ENCODE peak calls at places on chromosomes 12 and 14, in six cellular contexts. G is IMR-90, N is thyroid gland, I is testis, C is A549, M is uterus. J is an unnamed sample.

GRCh38 chr14:94043111-94043755 is 17.1 kb downstream of the OTUB2 start:
- DNase-seq in G (peak; percentile 68), N (no peak), I (no peak), C (no peak), M (no peak), J (peak; percentile 60)

GRCh38 chr12:14567311-14568195 is at the start of gene PLBD1:
- DNase-seq in G (no peak), N (peak; percentile 84), I (peak; percentile 81), C (peak; percentile 56), M (peak; percentile 48), J (peak; percentile 85)

GRCh38 chr14:103550451-103551337 is 11.8 kb downstream of the BAG5 start:
- DNase-seq in G (no peak), N (peak; percentile 97), I (no peak), C (no peak), M (peak; percentile 51), J (peak; percentile 81)

GRCh38 chr14:90288646-90289355 is 32.4 kb downstream of the PSMC1 start:
- DNase-seq in G (peak; percentile 25), N (no peak), I (peak; percentile 15), C (no peak), M (no peak), J (no peak)

GRCh38 chr14:68911594-68912227 is 67.4 kb downstream of the ACTN1 start:
- DNase-seq in G (peak; percentile 75), N (peak; percentile 65), I (peak; percentile 75), C (peak; percentile 78), M (peak; percentile 81), J (peak; percentile 91)

GRCh38 chr12:15862840-15863239 is 19.3 kb upstream of the STRAP start:
- DNase-seq in G (no peak), N (no peak), I (no peak), C (no peak), M (no peak), J (no peak)

GRCh38 chr12:87924149-87924548 is 105.1 kb downstream of the C12orf50 start:
- DNase-seq in G (peak; percentile 73), N (no peak), I (no peak), C (no peak), M (no peak), J (no peak)

GRCh38 chr14:70713096-70713875 is 71.6 kb downstream of the TTC9 start:
- DNase-seq in G (no peak), N (peak; percentile 83), I (no peak), C (no peak), M (no peak), J (no peak)

GRCh38 chr14:20413785-20414117 is 450 bp upstream of the TEP1 start:
- DNase-seq in G (no peak), N (peak; percentile 12), I (peak; percentile 30), C (no peak), M (no peak), J (no peak)

GRCh38 chr14:94066089-94066676 is 14.8 kb downstream of the DDX24 start:
- DNase-seq in G (no peak), N (no peak), I (peak; percentile 78), C (peak; percentile 12), M (no peak), J (no peak)

DNA sequence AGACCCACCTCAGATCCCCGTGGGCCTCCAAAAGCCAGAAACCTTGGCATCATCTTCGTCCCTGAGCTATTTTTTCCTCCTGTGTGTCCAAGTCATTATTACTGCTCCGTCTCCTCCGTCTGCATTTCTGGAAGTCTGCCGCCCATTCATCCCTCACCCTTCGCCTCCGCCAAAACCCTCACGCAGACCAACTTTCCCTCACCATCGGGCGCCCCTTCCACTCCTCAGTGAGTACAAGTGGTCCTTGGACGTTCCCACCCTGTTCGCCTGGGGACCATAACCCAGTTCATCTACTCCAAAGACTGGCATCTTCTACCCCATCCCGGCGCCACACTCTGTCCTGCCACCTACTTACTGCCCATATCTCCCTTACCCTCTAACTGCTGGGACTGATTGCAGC is 3.7 kb upstream of the LTBP2 start:
- DNase-seq in G (no peak), N (no peak), I (no peak), C (no peak), M (no peak), J (no peak)
- H3K27ac ChIP-seq in G (no peak overlapping the region), N (no peak overlapping the region), I (no peak overlapping the region), C (peak overlapping the region; percentile 96), M (no peak overlapping the region), J (no peak overlapping the region)

GRCh38 chr12:132955094-132955932 is 793 bp downstream of the ZNF605 start:
- DNase-seq in G (peak; percentile 67), N (peak; percentile 50), I (peak; percentile 34), C (peak; percentile 65), M (peak; percentile 48), J (peak; percentile 73)
- TF ChIP-seq POLR2A in G (peak; percentile 19), N (no peak), I (no peak), C (no peak), M (no peak), J (no peak)

GRCh38 chr14:24399981-24400718 is 1.3 kb downstream of the NYNRIN start:
- DNase-seq in G (no peak), N (no peak), I (no peak), C (no peak), M (no peak), J (peak; percentile 58)
- H3K4me3 ChIP-seq in G (peak overlapping the region; percentile 67), N (peak overlapping the region; percentile 60), I (peak overlapping the region; percentile 65), C (no peak overlapping the region), M (peak overlapping the region; percentile 66), J (peak overlapping the region; percentile 83)

GRCh38 chr14:88628033-88628432 is 65.2 kb downstream of the ZC3H14 start:
- DNase-seq in G (no peak), N (no peak), I (no peak), C (no peak), M (no peak), J (no peak)

GRCh38 chr14:88630565-88630964 is 67.7 kb downstream of the ZC3H14 start:
- DNase-seq in G (peak; percentile 77), N (no peak), I (peak; percentile 50), C (peak; percentile 18), M (no peak), J (no peak)

GRCh38 chr14:88628452-88628851 is 65.6 kb downstream of the ZC3H14 start:
- DNase-seq in G (no peak), N (no peak), I (no peak), C (no peak), M (no peak), J (no peak)

GRCh38 chr14:88631091-88631490 is 68.3 kb downstream of the ZC3H14 start:
- DNase-seq in G (no peak), N (no peak), I (no peak), C (no peak), M (no peak), J (no peak)

DNA sequence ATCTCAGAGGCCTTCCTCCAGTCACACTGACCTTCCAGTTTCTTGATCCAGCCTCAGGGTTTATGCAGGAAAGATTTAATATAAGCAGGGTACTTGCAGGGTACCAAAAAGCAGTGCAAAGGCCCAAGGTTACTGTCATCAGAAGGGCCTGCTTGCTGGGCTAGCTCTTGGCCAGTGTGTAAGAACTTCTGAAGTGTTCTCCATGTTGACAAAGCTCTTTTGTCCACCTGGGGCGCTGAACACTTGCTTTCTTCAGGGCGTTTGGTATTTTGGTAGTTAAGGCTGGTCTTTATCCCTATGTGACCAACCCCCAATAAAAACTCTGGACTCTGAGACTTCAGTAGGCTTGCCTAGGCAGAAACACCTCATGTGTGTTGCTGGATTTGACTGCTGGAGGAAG is 69.7 kb downstream of the ZC3H14 start:
- DNase-seq in G (no peak), N (no peak), I (no peak), C (no peak), M (no peak), J (no peak)
- H3K27ac ChIP-seq in G (no peak overlapping the region), N (no peak overlapping the region), I (no peak overlapping the region), C (no peak overlapping the region), M (no peak overlapping the region), J (no peak overlapping the region)

DNA sequence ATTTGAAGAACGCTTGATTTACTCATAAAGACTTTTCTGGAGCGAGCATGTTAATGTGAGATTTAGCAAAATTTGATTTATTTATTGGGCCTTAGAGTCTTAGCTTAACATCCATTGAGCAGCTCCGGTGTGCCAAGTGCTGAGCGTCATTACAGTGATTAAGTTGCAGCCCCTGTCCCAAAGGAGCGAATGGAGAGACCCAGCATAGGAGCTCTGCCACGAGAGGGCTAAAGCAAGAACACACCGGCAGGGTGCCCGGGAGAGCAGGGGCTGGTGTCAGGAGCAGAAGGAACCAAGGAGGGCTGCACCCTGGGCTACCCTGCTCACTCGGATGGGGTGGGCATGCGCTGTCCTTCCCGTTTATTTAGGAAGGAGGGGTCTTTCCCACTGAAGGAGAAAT is 50.6 kb downstream of the PPP2R5C start:
- DNase-seq in G (no peak), N (no peak), I (no peak), C (no peak), M (no peak), J (no peak)
- TF ChIP-seq POLR2A in G (no peak), N (no peak), I (no peak), C (no peak), M (no peak), J (no peak)

GRCh38 chr12:27555316-27555715 is 31.3 kb downstream of the PPFIBP1 start:
- DNase-seq in G (no peak), N (no peak), I (no peak), C (no peak), M (no peak), J (no peak)
- H3K4me3 ChIP-seq in G (no peak overlapping the region), N (no peak overlapping the region), I (no peak overlapping the region), C (no peak overlapping the region), M (no peak overlapping the region), J (peak overlapping the region; percentile 13)

GRCh38 chr12:46663297-46663696 is 162.5 kb downstream of the SLC38A4 start:
- DNase-seq in G (no peak), N (no peak), I (no peak), C (peak; percentile 22), M (no peak), J (no peak)

GRCh38 chr12:46660719-46661118 is 165.1 kb downstream of the SLC38A4 start:
- DNase-seq in G (peak; percentile 61), N (no peak), I (no peak), C (no peak), M (no peak), J (no peak)

GRCh38 chr12:46660276-46660675 is 165.5 kb downstream of the SLC38A4 start:
- DNase-seq in G (peak; percentile 30), N (no peak), I (no peak), C (no peak), M (no peak), J (no peak)

GRCh38 chr12:46659844-46660243 is 166.0 kb downstream of the SLC38A4 start:
- DNase-seq in G (no peak), N (no peak), I (no peak), C (no peak), M (no peak), J (no peak)

GRCh38 chr12:46661161-46661845 is 164.5 kb downstream of the SLC38A4 start:
- DNase-seq in G (peak; percentile 95), N (peak; percentile 5), I (peak; percentile 58), C (peak; percentile 90), M (no peak), J (no peak)
- H3K27ac ChIP-seq in G (peak overlapping the region; percentile 93), N (peak overlapping the region; percentile 3), I (no peak overlapping the region), C (peak overlapping the region; percentile 71), M (peak overlapping the region; percentile 80), J (peak overlapping the region; percentile 68)